ENCODE peak calls at places on chromosomes 7 and 10, in four cellular contexts. One of them, this sample, is unnamed.

GRCh38 chr10:104333728-104334373 is 4.4 kb downstream of the ITPRIP start:
- DNase-seq in SK-N-SH: peak; percentile 5
- DNase-seq in HepG2: no peak
- DNase-seq in K562: peak; percentile 16
- DNase-seq in this sample: no peak

GRCh38 chr10:101310528-101311439 is 43.2 kb upstream of the BTRC start:
- DNase-seq in K562: no peak
- DNase-seq in SK-N-SH: peak; percentile 80
- DNase-seq in HepG2: no peak
- DNase-seq in this sample: no peak

GRCh38 chr7:45026013-45026412 is 26.0 kb downstream of the CCM2 start:
- DNase-seq in HepG2: no peak
- DNase-seq in K562: no peak
- DNase-seq in SK-N-SH: no peak
- DNase-seq in this sample: no peak

GRCh38 chr10:77603529-77603927 is 34.1 kb downstream of the KCNMA1 start:
- DNase-seq in SK-N-SH: peak; percentile 34
- DNase-seq in HepG2: no peak
- DNase-seq in K562: no peak
- DNase-seq in this sample: no peak

GRCh38 chr7:36942558-36943354 is 218.5 kb upstream of the AOAH start:
- DNase-seq in SK-N-SH: no peak
- DNase-seq in K562: no peak
- DNase-seq in HepG2: no peak
- DNase-seq in this sample: no peak

GRCh38 chr7:10940748-10941358 is 32.8 kb upstream of the PHF14 start:
- DNase-seq in K562: no peak
- DNase-seq in HepG2: no peak
- DNase-seq in SK-N-SH: peak; percentile 48
- DNase-seq in this sample: no peak

GRCh38 chr10:87664276-87664687 is 4.6 kb downstream of the PAPSS2 start:
- DNase-seq in K562: no peak
- DNase-seq in SK-N-SH: no peak
- DNase-seq in HepG2: no peak
- DNase-seq in this sample: no peak

GRCh38 chr7:108454674-108455523 is 1.3 kb downstream of the NRCAM start:
- DNase-seq in SK-N-SH: peak; percentile 90
- DNase-seq in K562: no peak
- DNase-seq in HepG2: no peak
- DNase-seq in this sample: no peak

GRCh38 chr7:149865437-149865836 is 8.3 kb upstream of the ATP6V0E2 start:
- DNase-seq in HepG2: no peak
- DNase-seq in SK-N-SH: no peak
- DNase-seq in K562: no peak
- DNase-seq in this sample: no peak

GRCh38 chr7:149854611-149855367 is 16.6 kb downstream of the ZNF862 start:
- DNase-seq in K562: no peak
- DNase-seq in HepG2: peak; percentile 53
- DNase-seq in SK-N-SH: peak; percentile 81
- DNase-seq in this sample: no peak

GRCh38 chr10:44890721-44891550 is 20.2 kb upstream of the TMEM72 start:
- DNase-seq in HepG2: no peak
- DNase-seq in K562: no peak
- DNase-seq in SK-N-SH: no peak
- DNase-seq in this sample: no peak

GRCh38 chr10:98262571-98262970 is 5.4 kb downstream of the LOXL4 start:
- DNase-seq in K562: peak; percentile 18
- DNase-seq in SK-N-SH: peak; percentile 48
- DNase-seq in HepG2: no peak
- DNase-seq in this sample: no peak

GRCh38 chr10:48608279-48608681 is 3.4 kb upstream of the ARHGAP22 start:
- DNase-seq in K562: peak; percentile 77
- DNase-seq in HepG2: peak; percentile 6
- DNase-seq in SK-N-SH: peak; percentile 67
- DNase-seq in this sample: peak; percentile 48

GRCh38 chr10:3455385-3456334 is 283.1 kb upstream of the PITRM1 start:
- DNase-seq in HepG2: no peak
- DNase-seq in SK-N-SH: no peak
- DNase-seq in K562: no peak
- DNase-seq in this sample: no peak

GRCh38 chr10:89378006-89378627 is at the start of gene IFIT1B:
- DNase-seq in K562: no peak
- DNase-seq in SK-N-SH: no peak
- DNase-seq in HepG2: no peak
- DNase-seq in this sample: no peak

GRCh38 chr7:76302299-76303056 is at the start of gene HSPB1:
- DNase-seq in SK-N-SH: peak; percentile 93
- DNase-seq in HepG2: peak; percentile 65
- DNase-seq in K562: peak; percentile 92
- DNase-seq in this sample: peak; percentile 60

GRCh38 chr7:16422917-16423316 is 1.6 kb upstream of the CRPPA start:
- DNase-seq in K562: peak; percentile 34
- DNase-seq in SK-N-SH: no peak
- DNase-seq in HepG2: no peak
- DNase-seq in this sample: no peak

GRCh38 chr10:86644412-86645110 is 9.8 kb upstream of the OPN4 start:
- DNase-seq in SK-N-SH: peak; percentile 29
- DNase-seq in HepG2: peak; percentile 10
- DNase-seq in K562: no peak
- DNase-seq in this sample: peak; percentile 20

GRCh38 chr10:70558871-70559810 is 43.4 kb downstream of the PRF1 start:
- DNase-seq in SK-N-SH: peak; percentile 75
- DNase-seq in K562: peak; percentile 93
- DNase-seq in HepG2: peak; percentile 48
- DNase-seq in this sample: no peak

GRCh38 chr10:88565072-88565471 is 18.0 kb downstream of the RNLS start:
- DNase-seq in K562: no peak
- DNase-seq in HepG2: no peak
- DNase-seq in SK-N-SH: peak; percentile 22
- DNase-seq in this sample: no peak

GRCh38 chr7:38017320-38017719 is 96.9 kb downstream of the EPDR1 start:
- DNase-seq in HepG2: no peak
- DNase-seq in K562: no peak
- DNase-seq in SK-N-SH: no peak
- DNase-seq in this sample: no peak

GRCh38 chr7:106022193-106022821 is 59.2 kb downstream of the CDHR3 start:
- DNase-seq in K562: no peak
- DNase-seq in HepG2: no peak
- DNase-seq in SK-N-SH: no peak
- DNase-seq in this sample: peak; percentile 74

GRCh38 chr7:6462094-6462493 is 14.3 kb upstream of the DAGLB start:
- DNase-seq in SK-N-SH: no peak
- DNase-seq in HepG2: no peak
- DNase-seq in K562: no peak
- DNase-seq in this sample: no peak

GRCh38 chr7:136803028-136803427 is 65.4 kb upstream of the CHRM2 start:
- DNase-seq in SK-N-SH: no peak
- DNase-seq in HepG2: no peak
- DNase-seq in K562: no peak
- DNase-seq in this sample: no peak

GRCh38 chr7:158270856-158271413 is 316.7 kb downstream of the PTPRN2 start:
- DNase-seq in HepG2: no peak
- DNase-seq in K562: no peak
- DNase-seq in SK-N-SH: no peak
- DNase-seq in this sample: no peak

GRCh38 chr10:98423691-98424120 is 8.7 kb upstream of the PYROXD2 start:
- DNase-seq in K562: no peak
- DNase-seq in HepG2: peak; percentile 41
- DNase-seq in SK-N-SH: no peak
- DNase-seq in this sample: no peak

GRCh38 chr7:118312966-118313365 is 88.5 kb downstream of the ANKRD7 start:
- DNase-seq in SK-N-SH: no peak
- DNase-seq in K562: no peak
- DNase-seq in HepG2: no peak
- DNase-seq in this sample: peak; percentile 16

GRCh38 chr7:50226139-50226538 is 78.4 kb upstream of the IKZF1 start:
- DNase-seq in HepG2: no peak
- DNase-seq in K562: no peak
- DNase-seq in SK-N-SH: no peak
- DNase-seq in this sample: no peak

GRCh38 chr7:134892002-134892693 is 94.2 kb upstream of the AGBL3 start:
- DNase-seq in SK-N-SH: peak; percentile 24
- DNase-seq in HepG2: peak; percentile 81
- DNase-seq in K562: no peak
- DNase-seq in this sample: no peak

GRCh38 chr10:133182791-133183645 is 23.0 kb downstream of the KNDC1 start:
- DNase-seq in SK-N-SH: no peak
- DNase-seq in K562: no peak
- DNase-seq in HepG2: no peak
- DNase-seq in this sample: no peak

GRCh38 chr10:114486938-114487814 is 82.9 kb upstream of the AFAP1L2 start:
- DNase-seq in K562: no peak
- DNase-seq in SK-N-SH: peak; percentile 37
- DNase-seq in HepG2: peak; percentile 32
- DNase-seq in this sample: no peak
- H3K4me2 ChIP-seq in K562: no peak overlapping the region
- H3K4me2 ChIP-seq in SK-N-SH: no peak overlapping the region
- H3K4me2 ChIP-seq in HepG2: no peak overlapping the region
- H3K4me2 ChIP-seq in this sample: no peak overlapping the region

GRCh38 chr7:132247995-132248618 is 328.2 kb downstream of the PLXNA4 start:
- DNase-seq in SK-N-SH: no peak
- DNase-seq in HepG2: no peak
- DNase-seq in K562: no peak
- DNase-seq in this sample: no peak

GRCh38 chr7:132250480-132251326 is 325.6 kb downstream of the PLXNA4 start:
- DNase-seq in HepG2: peak; percentile 55
- DNase-seq in K562: no peak
- DNase-seq in SK-N-SH: no peak
- DNase-seq in this sample: no peak

GRCh38 chr7:132248841-132249590 is 327.3 kb downstream of the PLXNA4 start:
- DNase-seq in SK-N-SH: no peak
- DNase-seq in HepG2: no peak
- DNase-seq in K562: no peak
- DNase-seq in this sample: no peak

GRCh38 chr7:132251327-132251659 is 325.0 kb downstream of the PLXNA4 start:
- DNase-seq in K562: no peak
- DNase-seq in SK-N-SH: no peak
- DNase-seq in HepG2: peak; percentile 87
- DNase-seq in this sample: no peak

GRCh38 chr7:132249591-132249971 is 326.7 kb downstream of the PLXNA4 start:
- DNase-seq in HepG2: peak; percentile 64
- DNase-seq in SK-N-SH: peak; percentile 40
- DNase-seq in K562: no peak
- DNase-seq in this sample: no peak
- TF ChIP-seq FOXM1 in HepG2: no peak
- TF ChIP-seq FOXM1 in SK-N-SH: no peak
- TF ChIP-seq FOXM1 in K562: no peak
- TF ChIP-seq FOXM1 in this sample: no peak

GRCh38 chr10:110304394-110304779 is 333 bp downstream of the SMNDC1 start:
- DNase-seq in HepG2: no peak
- DNase-seq in K562: no peak
- DNase-seq in SK-N-SH: no peak
- DNase-seq in this sample: no peak

GRCh38 chr10:110306452-110306768 is 1.7 kb upstream of the SMNDC1 start:
- DNase-seq in HepG2: no peak
- DNase-seq in K562: no peak
- DNase-seq in SK-N-SH: no peak
- DNase-seq in this sample: no peak

GRCh38 chr10:110305767-110306451 is 1.2 kb upstream of the SMNDC1 start:
- DNase-seq in K562: peak; percentile 14
- DNase-seq in HepG2: peak; percentile 74
- DNase-seq in SK-N-SH: peak; percentile 51
- DNase-seq in this sample: peak; percentile 65

GRCh38 chr10:110303681-110304080 is 1.0 kb downstream of the SMNDC1 start:
- DNase-seq in SK-N-SH: no peak
- DNase-seq in K562: no peak
- DNase-seq in HepG2: no peak
- DNase-seq in this sample: no peak

DNA sequence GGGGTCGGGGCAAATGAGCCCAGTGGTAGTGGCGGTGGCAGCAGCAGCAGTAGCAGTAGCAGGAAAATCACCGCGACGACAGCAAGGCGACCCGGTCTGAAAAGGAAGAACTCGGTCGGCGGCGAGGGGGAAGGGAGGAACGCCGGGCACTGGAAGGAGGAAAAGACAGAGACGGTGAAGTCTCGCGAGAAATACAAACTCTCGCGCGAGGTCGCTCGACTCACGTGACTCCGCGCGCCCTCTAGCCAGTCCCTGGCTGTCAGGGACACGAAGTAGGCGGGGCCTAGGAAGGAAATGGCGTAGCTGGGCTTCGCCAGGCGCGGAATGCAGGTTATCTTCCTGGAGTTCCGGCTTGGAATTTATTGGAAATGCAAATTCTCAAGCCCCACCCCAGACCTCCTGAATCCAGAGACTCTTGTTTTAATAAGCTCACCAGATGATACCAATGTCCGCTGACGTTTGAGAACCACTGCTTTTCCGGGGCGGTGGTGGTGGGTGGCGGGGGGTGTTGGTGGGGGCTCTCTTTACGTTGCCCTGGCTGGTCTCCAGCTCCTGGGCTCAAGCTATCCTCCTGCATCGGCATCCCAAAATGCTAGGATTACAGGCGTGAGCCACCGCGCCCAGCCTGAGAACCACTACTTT is at the start of gene SMNDC1:
- DNase-seq in SK-N-SH: peak; percentile 95
- DNase-seq in K562: peak; percentile 90
- DNase-seq in HepG2: peak; percentile 97
- DNase-seq in this sample: peak; percentile 89
- TF ChIP-seq REST in SK-N-SH: peak; percentile 6
- TF ChIP-seq REST in K562: no peak
- TF ChIP-seq REST in HepG2: no peak
- TF ChIP-seq REST in this sample: no peak

DNA sequence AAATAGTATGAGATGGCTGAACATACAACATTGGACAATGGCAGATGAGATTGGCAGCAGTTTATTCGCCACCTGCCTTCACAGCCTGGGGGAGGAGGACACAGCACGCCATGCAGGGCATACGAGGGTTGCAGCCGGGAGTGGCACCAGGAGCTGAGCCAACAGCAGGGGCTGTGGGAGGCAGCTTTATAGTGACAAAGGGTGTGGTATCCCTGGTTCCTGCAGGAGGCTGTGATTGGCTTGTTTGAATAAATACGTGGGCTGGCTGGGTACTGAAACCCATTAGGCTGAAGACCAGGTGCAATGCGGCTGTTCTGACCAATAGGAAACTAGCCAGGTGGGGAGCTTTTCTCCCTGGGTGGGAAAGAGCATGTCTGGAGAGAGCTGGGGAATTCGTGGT is 68.9 kb upstream of the LEP start:
- DNase-seq in K562: no peak
- DNase-seq in HepG2: no peak
- DNase-seq in SK-N-SH: no peak
- DNase-seq in this sample: no peak
- H3K4me2 ChIP-seq in K562: no peak overlapping the region
- H3K4me2 ChIP-seq in HepG2: no peak overlapping the region
- H3K4me2 ChIP-seq in SK-N-SH: no peak overlapping the region
- H3K4me2 ChIP-seq in this sample: no peak overlapping the region

GRCh38 chr7:43956022-43956421 is 29.8 kb downstream of the UBE2D4 start:
- DNase-seq in HepG2: no peak
- DNase-seq in K562: no peak
- DNase-seq in SK-N-SH: no peak
- DNase-seq in this sample: no peak

GRCh38 chr7:43953071-43953470 is 26.8 kb downstream of the UBE2D4 start:
- DNase-seq in HepG2: no peak
- DNase-seq in K562: no peak
- DNase-seq in SK-N-SH: no peak
- DNase-seq in this sample: no peak

GRCh38 chr7:43952028-43952427 is 25.8 kb downstream of the UBE2D4 start:
- DNase-seq in SK-N-SH: no peak
- DNase-seq in HepG2: no peak
- DNase-seq in K562: no peak
- DNase-seq in this sample: no peak

GRCh38 chr7:43954524-43955228 is 28.4 kb downstream of the UBE2D4 start:
- DNase-seq in K562: peak; percentile 51
- DNase-seq in SK-N-SH: peak; percentile 81
- DNase-seq in HepG2: peak; percentile 61
- DNase-seq in this sample: peak; percentile 7
- TF ChIP-seq FOXM1 in K562: no peak
- TF ChIP-seq FOXM1 in SK-N-SH: no peak
- TF ChIP-seq FOXM1 in HepG2: no peak
- TF ChIP-seq FOXM1 in this sample: no peak

This sample was measured in GM12878.